ENCODE peak calls at places on chromosomes 11 and 22, in seven cellular contexts. G is left ventricle myocardium inferior, V is transverse colon, Y is hepatocyte, R is body of pancreas, S is stomach, I is thoracic aorta. A is an unnamed sample.

GRCh38 chr11:134498326-134499139 is 86.5 kb upstream of the B3GAT1 start:
- DNase-seq in G (no peak), V (no peak), Y (no peak), R (peak; percentile 5), S (peak; percentile 47), I (no peak), A (no peak)

GRCh38 chr11:119641991-119642745 is 86.8 kb downstream of the NECTIN1 start:
- DNase-seq in G (no peak), V (no peak), Y (no peak), R (peak; percentile 24), S (no peak), I (no peak), A (no peak)

GRCh38 chr11:58926695-58927094 is 12.6 kb upstream of the GLYATL1 start:
- DNase-seq in G (no peak), V (no peak), Y (peak; percentile 30), R (no peak), S (no peak), I (no peak), A (no peak)

GRCh38 chr22:24437091-24437490 is 9.7 kb downstream of the ADORA2A start:
- DNase-seq in G (no peak), V (no peak), Y (no peak), R (no peak), S (no peak), I (no peak), A (no peak)

GRCh38 chr11:122020902-122021301 is 95.1 kb downstream of the BLID start:
- DNase-seq in G (no peak), V (no peak), Y (no peak), R (no peak), S (no peak), I (no peak), A (no peak)

GRCh38 chr11:75476716-75477613 is 44.0 kb upstream of the KLHL35 start:
- DNase-seq in G (peak; percentile 54), V (no peak), Y (no peak), R (peak; percentile 81), S (peak; percentile 83), I (no peak), A (no peak)

GRCh38 chr11:22666700-22667439 is 459 bp downstream of the GAS2 start:
- DNase-seq in G (peak; percentile 60), V (peak; percentile 20), Y (peak; percentile 80), R (peak; percentile 72), S (peak; percentile 67), I (no peak), A (no peak)

GRCh38 chr22:37499006-37499707 is 13.0 kb upstream of the MFNG start:
- DNase-seq in G (no peak), V (no peak), Y (no peak), R (no peak), S (peak; percentile 59), I (no peak), A (no peak)

GRCh38 chr11:130786586-130786985 is 129.7 kb downstream of the SNX19 start:
- DNase-seq in G (no peak), V (no peak), Y (no peak), R (no peak), S (no peak), I (no peak), A (no peak)

GRCh38 chr11:3022300-3022967 is 30.3 kb upstream of the NAP1L4 start:
- DNase-seq in G (no peak), V (no peak), Y (no peak), R (no peak), S (no peak), I (no peak), A (no peak)

GRCh38 chr22:20571531-20572007 is 64.2 kb downstream of the MED15 start:
- DNase-seq in G (peak; percentile 37), V (peak; percentile 45), Y (no peak), R (peak; percentile 41), S (peak; percentile 43), I (no peak), A (no peak)

DNA sequence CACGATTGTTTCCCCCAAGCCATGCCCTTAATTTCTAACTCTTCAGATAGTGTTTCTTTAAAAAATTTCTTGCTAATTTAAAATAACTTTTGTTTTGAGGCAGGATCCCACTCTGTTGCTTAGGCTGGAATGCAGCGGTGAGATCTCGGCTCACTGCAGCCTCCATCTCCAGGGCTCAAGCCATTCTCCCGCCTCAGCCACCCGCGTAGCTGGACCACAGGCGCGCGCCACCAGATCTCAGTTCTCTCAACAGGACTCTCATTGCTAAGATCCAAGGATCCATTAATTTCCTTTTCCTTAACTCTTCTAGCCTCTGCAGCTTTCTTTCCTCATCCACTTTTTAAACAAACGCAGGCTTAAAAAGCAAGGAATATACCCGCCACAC is 323 bp upstream of the MED17 start:
- DNase-seq in G (no peak), V (no peak), Y (no peak), R (no peak), S (no peak), I (no peak), A (no peak)
- TF ChIP-seq CTCF in G (no peak), V (peak; percentile 29), Y (no peak), R (no peak), S (no peak), I (no peak), A (no peak)

GRCh38 chr22:26658671-26659478 is 1.5 kb downstream of the MIAT start:
- DNase-seq in G (no peak), V (peak; percentile 68), Y (peak; percentile 85), R (no peak), S (peak; percentile 40), I (peak; percentile 57), A (no peak)
- H3K27ac ChIP-seq in G (no peak overlapping the region), V (no peak overlapping the region), Y (no peak overlapping the region), R (no peak overlapping the region), S (no peak overlapping the region), I (no peak overlapping the region), A (no peak overlapping the region)

GRCh38 chr11:123233978-123234340 is 38.9 kb upstream of the CLMP start:
- DNase-seq in G (no peak), V (no peak), Y (no peak), R (no peak), S (no peak), I (no peak), A (no peak)

GRCh38 chr11:123235687-123236261 is 40.7 kb upstream of the CLMP start:
- DNase-seq in G (no peak), V (no peak), Y (no peak), R (no peak), S (no peak), I (no peak), A (no peak)

GRCh38 chr11:123233280-123233977 is 38.4 kb upstream of the CLMP start:
- DNase-seq in G (no peak), V (no peak), Y (no peak), R (no peak), S (no peak), I (no peak), A (no peak)

GRCh38 chr11:123238297-123238696 is 43.2 kb upstream of the CLMP start:
- DNase-seq in G (peak; percentile 32), V (no peak), Y (peak; percentile 41), R (no peak), S (no peak), I (no peak), A (no peak)

DNA sequence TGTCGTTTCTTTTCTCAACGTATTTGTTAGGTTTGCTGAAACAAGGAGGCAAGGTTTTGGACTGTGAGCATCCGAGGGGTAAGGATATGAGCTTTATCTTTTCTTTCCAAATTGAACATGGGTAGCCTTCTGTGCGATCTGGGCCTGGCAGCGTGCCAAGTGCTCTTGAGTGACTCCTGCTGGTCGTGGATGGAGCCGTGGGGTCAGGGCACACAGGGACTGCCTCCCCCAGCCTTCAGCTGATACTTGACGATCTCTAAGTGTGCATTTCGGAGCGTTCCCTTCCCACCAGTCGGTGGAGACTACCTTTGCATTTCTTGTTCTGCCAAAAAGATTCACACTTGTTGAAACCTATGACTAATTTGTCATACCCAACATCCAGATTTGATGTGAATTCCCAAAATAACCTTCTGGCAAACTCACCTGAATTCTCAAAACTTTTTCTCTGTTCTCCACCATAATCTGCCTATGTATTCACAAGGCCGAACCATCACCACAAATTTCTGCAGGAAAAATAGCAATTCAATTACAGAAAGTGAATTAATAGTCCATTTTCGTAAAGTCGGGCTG is 40.2 kb upstream of the CLMP start:
- DNase-seq in G (peak; percentile 48), V (peak; percentile 50), Y (no peak), R (peak; percentile 47), S (peak; percentile 44), I (peak; percentile 13), A (no peak)
- TF ChIP-seq CTCF in G (peak; percentile 58), V (peak; percentile 46), Y (peak; percentile 44), R (peak; percentile 30), S (no peak), I (peak; percentile 59), A (no peak)

DNA sequence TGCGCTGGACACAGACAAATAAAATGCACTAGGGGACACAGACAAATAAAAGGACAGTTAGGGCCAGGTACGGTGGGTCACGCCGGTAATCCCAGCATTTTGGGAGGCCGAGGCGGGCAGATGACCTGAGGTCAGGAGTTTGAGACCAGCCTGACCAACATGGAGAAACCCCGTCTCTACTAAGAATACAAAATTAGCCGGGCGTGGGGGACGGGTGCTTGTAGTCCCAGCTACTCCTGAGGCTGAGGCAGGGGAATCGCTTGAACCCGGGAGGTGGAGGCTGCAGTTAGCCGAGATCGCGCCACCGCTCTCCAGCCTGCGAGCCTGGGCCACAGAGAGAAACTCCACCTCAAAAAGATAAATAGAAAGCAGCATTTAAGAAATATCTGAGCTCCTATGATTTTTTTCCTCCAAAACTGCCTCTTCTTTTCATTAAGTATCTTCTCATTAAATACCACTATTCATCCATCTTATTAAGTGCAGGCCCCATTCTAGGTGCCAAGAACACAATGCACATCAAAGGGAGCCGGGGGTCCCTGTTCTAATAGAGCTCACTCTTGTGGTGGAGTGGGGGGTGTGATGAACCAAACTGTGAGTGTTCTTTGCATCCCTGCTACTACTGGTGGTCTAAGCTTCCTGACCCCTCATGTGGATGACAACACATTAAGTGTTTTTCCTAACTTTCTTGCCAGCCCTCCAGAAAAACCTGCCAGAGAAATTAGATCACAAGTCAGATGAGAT is 766 bp upstream of the ZNHIT2 start:
- DNase-seq in G (no peak), V (no peak), Y (no peak), R (no peak), S (no peak), I (no peak), A (peak; percentile 85)
- H3K27ac ChIP-seq in G (peak overlapping the region; percentile 89), V (peak overlapping the region; percentile 94), Y (no peak overlapping the region), R (peak overlapping the region; percentile 94), S (peak overlapping the region; percentile 93), I (no peak overlapping the region), A (peak overlapping the region; percentile 71)

GRCh38 chr11:67452141-67452952 is at the start of gene GPR152:
- DNase-seq in G (no peak), V (no peak), Y (no peak), R (peak; percentile 63), S (peak; percentile 81), I (no peak), A (no peak)
- TF ChIP-seq CTCF in G (peak; percentile 32), V (no peak), Y (no peak), R (no peak), S (peak; percentile 27), I (no peak), A (no peak)

GRCh38 chr11:1290052-1291040 is 19.1 kb downstream of the TOLLIP start:
- DNase-seq in G (no peak), V (no peak), Y (no peak), R (no peak), S (no peak), I (no peak), A (no peak)

GRCh38 chr11:1293619-1294015 is 15.8 kb downstream of the TOLLIP start:
- DNase-seq in G (peak; percentile 9), V (peak; percentile 31), Y (no peak), R (peak; percentile 59), S (peak; percentile 56), I (no peak), A (no peak)

GRCh38 chr11:1292644-1293618 is 16.5 kb downstream of the TOLLIP start:
- DNase-seq in G (peak; percentile 11), V (peak; percentile 5), Y (no peak), R (no peak), S (no peak), I (no peak), A (no peak)

GRCh38 chr11:1291295-1292017 is 18.0 kb downstream of the TOLLIP start:
- DNase-seq in G (peak; percentile 6), V (peak; percentile 4), Y (no peak), R (peak; percentile 10), S (no peak), I (no peak), A (no peak)

GRCh38 chr11:1292018-1292643 is 17.3 kb downstream of the TOLLIP start:
- DNase-seq in G (no peak), V (no peak), Y (no peak), R (no peak), S (no peak), I (no peak), A (no peak)
- H3K27ac ChIP-seq in G (no peak overlapping the region), V (no peak overlapping the region), Y (no peak overlapping the region), R (no peak overlapping the region), S (no peak overlapping the region), I (no peak overlapping the region), A (no peak overlapping the region)

A was measured in vagina.